ENCODE peak calls at places on chromosomes 11 and 22, in six cellular contexts. N, F, Z, Y, P and V are unnamed samples.

GRCh38 chr22:20117656-20118571 is 888 bp upstream of the TRMT2A start:
- DNase-seq in N (no peak), F (peak; percentile 34), Z (no peak), Y (peak; percentile 81), P (no peak), V (no peak)

GRCh38 chr22:29310863-29311339 is 4.5 kb downstream of the GAS2L1 start:
- DNase-seq in N (peak; percentile 99), F (peak; percentile 99), Z (peak; percentile 85), Y (peak; percentile 68), P (peak; percentile 91), V (peak; percentile 9)

GRCh38 chr11:48307760-48308386 is 1.9 kb downstream of the OR4S1 start:
- DNase-seq in N (no peak), F (peak; percentile 61), Z (peak; percentile 82), Y (peak; percentile 43), P (peak; percentile 55), V (peak; percentile 23)

GRCh38 chr11:76823481-76824028 is 37.2 kb upstream of the ACER3 start:
- DNase-seq in N (no peak), F (no peak), Z (peak; percentile 35), Y (no peak), P (no peak), V (no peak)

GRCh38 chr22:43433451-43433850 is 21.6 kb downstream of the MPPED1 start:
- DNase-seq in N (no peak), F (no peak), Z (no peak), Y (no peak), P (no peak), V (no peak)

GRCh38 chr11:74710291-74710938 is 20.8 kb downstream of the CHRDL2 start:
- DNase-seq in N (no peak), F (peak; percentile 63), Z (no peak), Y (no peak), P (no peak), V (no peak)

GRCh38 chr11:28536504-28537267 is 428.5 kb downstream of the METTL15 start:
- DNase-seq in N (no peak), F (no peak), Z (no peak), Y (no peak), P (no peak), V (no peak)

GRCh38 chr22:35622132-35622913 is 5.2 kb upstream of the MB start:
- DNase-seq in N (no peak), F (no peak), Z (no peak), Y (no peak), P (peak; percentile 27), V (peak; percentile 58)

GRCh38 chr11:44952500-44953260 is 2.0 kb upstream of the TP53I11 start:
- DNase-seq in N (no peak), F (no peak), Z (no peak), Y (no peak), P (no peak), V (no peak)

GRCh38 chr22:38204784-38205183 is 3.0 kb downstream of the MAFF start:
- DNase-seq in N (no peak), F (no peak), Z (no peak), Y (peak; percentile 47), P (no peak), V (no peak)

GRCh38 chr22:21043856-21044535 is 1.8 kb upstream of the LRRC74B start:
- DNase-seq in N (no peak), F (no peak), Z (no peak), Y (no peak), P (no peak), V (no peak)

GRCh38 chr11:3171931-3172560 is 6.9 kb upstream of the OSBPL5 start:
- DNase-seq in N (no peak), F (no peak), Z (no peak), Y (no peak), P (no peak), V (no peak)

GRCh38 chr11:62664405-62665074 is 470 bp downstream of the C11orf98 start:
- DNase-seq in N (no peak), F (peak; percentile 69), Z (peak; percentile 53), Y (no peak), P (no peak), V (no peak)

GRCh38 chr22:30261134-30261533 is 5.5 kb downstream of the OSM start:
- DNase-seq in N (no peak), F (no peak), Z (no peak), Y (no peak), P (no peak), V (no peak)

GRCh38 chr11:10400856-10401255 is 54.2 kb upstream of the AMPD3 start:
- DNase-seq in N (no peak), F (peak; percentile 20), Z (no peak), Y (no peak), P (no peak), V (no peak)

GRCh38 chr22:24355574-24355973 is 71.8 kb upstream of the ADORA2A start:
- DNase-seq in N (no peak), F (peak; percentile 8), Z (no peak), Y (no peak), P (no peak), V (no peak)

GRCh38 chr11:130873766-130874165 is 42.5 kb downstream of the SNX19 start:
- DNase-seq in N (no peak), F (peak; percentile 28), Z (no peak), Y (no peak), P (no peak), V (no peak)

GRCh38 chr11:60795291-60795690 is 10.2 kb downstream of the MS4A10 start:
- DNase-seq in N (no peak), F (no peak), Z (no peak), Y (no peak), P (no peak), V (no peak)

GRCh38 chr22:38755155-38755910 is 465 bp downstream of the SUN2 start:
- DNase-seq in N (peak; percentile 98), F (peak; percentile 59), Z (peak; percentile 41), Y (peak; percentile 61), P (no peak), V (no peak)

GRCh38 chr22:50010676-50011446 is 1.7 kb downstream of the IL17REL start:
- DNase-seq in N (no peak), F (no peak), Z (no peak), Y (peak; percentile 53), P (no peak), V (no peak)

GRCh38 chr22:25114369-25115362 is 85.0 kb upstream of the CRYBB3 start:
- DNase-seq in N (no peak), F (no peak), Z (no peak), Y (no peak), P (no peak), V (peak; percentile 3)

GRCh38 chr11:108620958-108621772 is 27.6 kb upstream of the EXPH5 start:
- DNase-seq in N (no peak), F (peak; percentile 34), Z (peak; percentile 6), Y (no peak), P (no peak), V (no peak)

GRCh38 chr11:111631666-111632039 is 29.4 kb downstream of the SIK2 start:
- DNase-seq in N (no peak), F (peak; percentile 84), Z (peak; percentile 56), Y (no peak), P (peak; percentile 45), V (no peak)

GRCh38 chr22:41361716-41362310 is 19.9 kb upstream of the TEF start:
- DNase-seq in N (no peak), F (peak; percentile 49), Z (no peak), Y (no peak), P (no peak), V (no peak)

GRCh38 chr22:49825944-49826602 is 1.6 kb downstream of the BRD1 start:
- DNase-seq in N (no peak), F (peak; percentile 34), Z (no peak), Y (no peak), P (no peak), V (no peak)

GRCh38 chr22:37427711-37428635 is 694 bp upstream of the ELFN2 start:
- DNase-seq in N (no peak), F (no peak), Z (no peak), Y (no peak), P (no peak), V (no peak)

GRCh38 chr22:29762263-29762662 is 4.5 kb downstream of the ZMAT5 start:
- DNase-seq in N (no peak), F (no peak), Z (no peak), Y (no peak), P (no peak), V (no peak)

GRCh38 chr22:26017932-26018331 is 151.3 kb upstream of the SEZ6L start:
- DNase-seq in N (no peak), F (no peak), Z (no peak), Y (no peak), P (no peak), V (no peak)

GRCh38 chr11:18986744-18987143 is 47.5 kb upstream of the MRGPRX1 start:
- DNase-seq in N (no peak), F (no peak), Z (no peak), Y (no peak), P (no peak), V (peak; percentile 23)

GRCh38 chr11:2530855-2531200 is 86.0 kb downstream of the KCNQ1 start:
- DNase-seq in N (no peak), F (no peak), Z (no peak), Y (no peak), P (no peak), V (no peak)